ENCODE peak calls at places on chromosomes 1 and 21, in eight cellular contexts. One of them, this sample, is unnamed.

GRCh38 chr1:113647121-113647520 is 112.2 kb downstream of the PHTF1 start:
- DNase-seq in natural killer cell: no peak
- DNase-seq in CD14-positive monocyte: no peak
- DNase-seq in uterus: no peak
- DNase-seq in HCT116: no peak
- DNase-seq in cardiac fibroblast: peak; percentile 13
- DNase-seq in lower leg skin: no peak
- DNase-seq in cardiac muscle cell: no peak
- DNase-seq in this sample: no peak

GRCh38 chr1:61064673-61065072 is 17.7 kb upstream of the NFIA start:
- DNase-seq in natural killer cell: no peak
- DNase-seq in cardiac muscle cell: no peak
- DNase-seq in cardiac fibroblast: no peak
- DNase-seq in HCT116: no peak
- DNase-seq in CD14-positive monocyte: no peak
- DNase-seq in lower leg skin: no peak
- DNase-seq in uterus: no peak
- DNase-seq in this sample: no peak

GRCh38 chr1:106534612-106535011 is 521.9 kb upstream of the PRMT6 start:
- DNase-seq in uterus: no peak
- DNase-seq in lower leg skin: no peak
- DNase-seq in cardiac muscle cell: no peak
- DNase-seq in cardiac fibroblast: no peak
- DNase-seq in HCT116: no peak
- DNase-seq in natural killer cell: no peak
- DNase-seq in CD14-positive monocyte: no peak
- DNase-seq in this sample: no peak

GRCh38 chr1:92822907-92823306 is 8.9 kb upstream of the RPL5 start:
- DNase-seq in cardiac muscle cell: peak; percentile 73
- DNase-seq in HCT116: no peak
- DNase-seq in uterus: no peak
- DNase-seq in natural killer cell: no peak
- DNase-seq in CD14-positive monocyte: no peak
- DNase-seq in cardiac fibroblast: peak; percentile 73
- DNase-seq in lower leg skin: no peak
- DNase-seq in this sample: no peak

GRCh38 chr1:26991310-26992116 is 2.0 kb upstream of the TRNP1 start:
- DNase-seq in CD14-positive monocyte: peak; percentile 90
- DNase-seq in natural killer cell: no peak
- DNase-seq in cardiac fibroblast: no peak
- DNase-seq in uterus: no peak
- DNase-seq in cardiac muscle cell: no peak
- DNase-seq in HCT116: no peak
- DNase-seq in lower leg skin: no peak
- DNase-seq in this sample: no peak

GRCh38 chr21:15355066-15355465 is 290.3 kb upstream of the NRIP1 start:
- DNase-seq in HCT116: no peak
- DNase-seq in uterus: no peak
- DNase-seq in CD14-positive monocyte: no peak
- DNase-seq in cardiac muscle cell: peak; percentile 33
- DNase-seq in cardiac fibroblast: no peak
- DNase-seq in natural killer cell: no peak
- DNase-seq in lower leg skin: no peak
- DNase-seq in this sample: no peak

GRCh38 chr1:154941332-154941995 is 4.9 kb upstream of the PMVK start:
- DNase-seq in natural killer cell: no peak
- DNase-seq in cardiac fibroblast: no peak
- DNase-seq in uterus: no peak
- DNase-seq in CD14-positive monocyte: no peak
- DNase-seq in HCT116: no peak
- DNase-seq in cardiac muscle cell: no peak
- DNase-seq in lower leg skin: no peak
- DNase-seq in this sample: no peak

GRCh38 chr1:4027492-4028138 is 127.5 kb upstream of the C1orf174 start:
- DNase-seq in cardiac muscle cell: no peak
- DNase-seq in HCT116: no peak
- DNase-seq in CD14-positive monocyte: no peak
- DNase-seq in cardiac fibroblast: no peak
- DNase-seq in uterus: no peak
- DNase-seq in lower leg skin: no peak
- DNase-seq in natural killer cell: no peak
- DNase-seq in this sample: no peak

GRCh38 chr1:8970870-8971337 is 25.2 kb downstream of the CA6 start:
- DNase-seq in HCT116: no peak
- DNase-seq in natural killer cell: no peak
- DNase-seq in CD14-positive monocyte: no peak
- DNase-seq in cardiac fibroblast: no peak
- DNase-seq in cardiac muscle cell: no peak
- DNase-seq in lower leg skin: no peak
- DNase-seq in uterus: no peak
- DNase-seq in this sample: peak; percentile 57

GRCh38 chr1:112172294-112172882 is 182.9 kb upstream of the KCND3 start:
- DNase-seq in HCT116: no peak
- DNase-seq in cardiac muscle cell: peak; percentile 82
- DNase-seq in CD14-positive monocyte: no peak
- DNase-seq in natural killer cell: no peak
- DNase-seq in uterus: peak; percentile 28
- DNase-seq in lower leg skin: no peak
- DNase-seq in cardiac fibroblast: peak; percentile 70
- DNase-seq in this sample: peak; percentile 12

GRCh38 chr1:109392788-109393580 is 4.7 kb downstream of the SORT1 start:
- DNase-seq in CD14-positive monocyte: no peak
- DNase-seq in cardiac fibroblast: peak; percentile 64
- DNase-seq in lower leg skin: no peak
- DNase-seq in natural killer cell: no peak
- DNase-seq in HCT116: no peak
- DNase-seq in uterus: peak; percentile 40
- DNase-seq in cardiac muscle cell: peak; percentile 65
- DNase-seq in this sample: peak; percentile 33

GRCh38 chr21:18248171-18248570 is 3.5 kb downstream of the CHODL start:
- DNase-seq in cardiac muscle cell: no peak
- DNase-seq in CD14-positive monocyte: no peak
- DNase-seq in natural killer cell: no peak
- DNase-seq in HCT116: no peak
- DNase-seq in cardiac fibroblast: no peak
- DNase-seq in uterus: no peak
- DNase-seq in lower leg skin: no peak
- DNase-seq in this sample: no peak

GRCh38 chr21:18252686-18253085 is 8.1 kb downstream of the CHODL start:
- DNase-seq in natural killer cell: no peak
- DNase-seq in uterus: no peak
- DNase-seq in cardiac fibroblast: no peak
- DNase-seq in cardiac muscle cell: no peak
- DNase-seq in lower leg skin: no peak
- DNase-seq in CD14-positive monocyte: no peak
- DNase-seq in HCT116: no peak
- DNase-seq in this sample: no peak

GRCh38 chr21:18251065-18251464 is 6.4 kb downstream of the CHODL start:
- DNase-seq in cardiac fibroblast: no peak
- DNase-seq in uterus: no peak
- DNase-seq in HCT116: no peak
- DNase-seq in cardiac muscle cell: no peak
- DNase-seq in lower leg skin: no peak
- DNase-seq in CD14-positive monocyte: no peak
- DNase-seq in natural killer cell: no peak
- DNase-seq in this sample: no peak

GRCh38 chr21:18253252-18253651 is 8.6 kb downstream of the CHODL start:
- DNase-seq in HCT116: no peak
- DNase-seq in uterus: no peak
- DNase-seq in cardiac fibroblast: no peak
- DNase-seq in CD14-positive monocyte: no peak
- DNase-seq in lower leg skin: no peak
- DNase-seq in natural killer cell: no peak
- DNase-seq in cardiac muscle cell: no peak
- DNase-seq in this sample: no peak

DNA sequence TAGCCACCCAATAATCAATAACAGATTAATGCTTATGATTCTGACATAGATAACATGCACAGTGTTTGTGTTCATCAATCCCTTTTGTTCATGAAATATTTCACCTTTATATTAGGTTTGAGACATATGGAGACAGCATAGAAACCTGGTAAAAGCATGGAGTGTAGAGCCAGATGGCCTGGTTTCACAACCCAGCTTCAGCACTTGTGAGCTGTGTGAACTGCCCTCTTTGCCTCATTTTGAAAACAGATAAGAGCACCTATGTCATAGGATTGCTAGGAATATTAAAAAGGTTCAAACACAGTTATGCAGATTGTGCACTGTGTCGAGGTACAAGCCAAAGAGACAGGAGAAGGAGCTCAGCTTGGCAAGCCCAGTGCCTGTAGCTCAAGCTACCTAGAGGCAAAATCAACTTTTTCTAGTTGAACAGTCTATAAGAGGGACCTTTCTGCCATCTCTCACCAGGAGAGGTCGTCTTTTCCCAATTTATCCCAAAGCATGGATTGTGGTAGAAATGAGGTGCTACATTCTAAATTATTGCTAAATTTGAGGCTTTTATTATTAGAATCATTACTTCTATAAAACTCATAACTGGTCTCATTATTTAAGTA is 5.0 kb downstream of the CHODL start:
- DNase-seq in CD14-positive monocyte: no peak
- DNase-seq in uterus: no peak
- DNase-seq in cardiac fibroblast: no peak
- DNase-seq in natural killer cell: no peak
- DNase-seq in HCT116: no peak
- DNase-seq in lower leg skin: no peak
- DNase-seq in cardiac muscle cell: no peak
- DNase-seq in this sample: no peak
- TF ChIP-seq CTCF in CD14-positive monocyte: no peak
- TF ChIP-seq CTCF in uterus: no peak
- TF ChIP-seq CTCF in cardiac fibroblast: no peak
- TF ChIP-seq CTCF in natural killer cell: no peak
- TF ChIP-seq CTCF in HCT116: no peak
- TF ChIP-seq CTCF in lower leg skin: no peak
- TF ChIP-seq CTCF in cardiac muscle cell: no peak
- TF ChIP-seq CTCF in this sample: no peak

DNA sequence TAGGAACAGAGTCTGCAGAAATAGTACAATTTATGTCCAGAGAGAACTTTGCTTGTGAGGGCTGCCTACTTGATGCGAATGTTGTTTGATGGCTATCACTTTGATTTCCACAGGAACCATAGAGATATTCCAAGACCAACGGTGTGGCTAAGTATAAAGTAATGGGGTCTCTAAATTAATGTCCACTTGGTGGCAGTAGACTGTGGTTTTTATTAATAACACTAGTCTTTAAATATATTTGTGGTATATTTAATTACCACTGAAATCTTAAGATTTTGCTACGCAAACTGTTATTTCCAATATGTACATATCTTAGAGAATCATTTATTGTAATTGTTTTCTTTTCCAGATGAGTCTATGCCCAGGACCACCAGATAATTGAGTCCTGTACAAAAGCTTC is 647.9 kb downstream of the PLA2G4A start:
- DNase-seq in HCT116: no peak
- DNase-seq in CD14-positive monocyte: no peak
- DNase-seq in cardiac muscle cell: peak; percentile 40
- DNase-seq in cardiac fibroblast: peak; percentile 13
- DNase-seq in natural killer cell: no peak
- DNase-seq in uterus: no peak
- DNase-seq in lower leg skin: no peak
- DNase-seq in this sample: no peak
- TF ChIP-seq CTCF in HCT116: peak; percentile 30
- TF ChIP-seq CTCF in CD14-positive monocyte: no peak
- TF ChIP-seq CTCF in cardiac muscle cell: peak; percentile 42
- TF ChIP-seq CTCF in cardiac fibroblast: peak; percentile 7
- TF ChIP-seq CTCF in natural killer cell: no peak
- TF ChIP-seq CTCF in uterus: no peak
- TF ChIP-seq CTCF in lower leg skin: no peak
- TF ChIP-seq CTCF in this sample: no peak

GRCh38 chr21:32096411-32096810 is 182.4 kb downstream of the MIS18A start:
- DNase-seq in CD14-positive monocyte: no peak
- DNase-seq in natural killer cell: no peak
- DNase-seq in lower leg skin: no peak
- DNase-seq in uterus: no peak
- DNase-seq in cardiac muscle cell: peak; percentile 12
- DNase-seq in HCT116: peak; percentile 28
- DNase-seq in cardiac fibroblast: no peak
- DNase-seq in this sample: no peak
- TF ChIP-seq CTCF in CD14-positive monocyte: no peak
- TF ChIP-seq CTCF in natural killer cell: no peak
- TF ChIP-seq CTCF in lower leg skin: no peak
- TF ChIP-seq CTCF in uterus: no peak
- TF ChIP-seq CTCF in cardiac muscle cell: peak; percentile 47
- TF ChIP-seq CTCF in HCT116: peak; percentile 21
- TF ChIP-seq CTCF in cardiac fibroblast: no peak
- TF ChIP-seq CTCF in this sample: peak; percentile 32

GRCh38 chr1:152497273-152497672 is 13.3 kb upstream of the LCE5A start:
- DNase-seq in cardiac muscle cell: peak; percentile 19
- DNase-seq in lower leg skin: no peak
- DNase-seq in cardiac fibroblast: peak; percentile 8
- DNase-seq in natural killer cell: no peak
- DNase-seq in uterus: no peak
- DNase-seq in CD14-positive monocyte: no peak
- DNase-seq in HCT116: no peak
- DNase-seq in this sample: peak; percentile 17
- TF ChIP-seq CTCF in cardiac muscle cell: peak; percentile 34
- TF ChIP-seq CTCF in lower leg skin: no peak
- TF ChIP-seq CTCF in cardiac fibroblast: peak; percentile 19
- TF ChIP-seq CTCF in natural killer cell: no peak
- TF ChIP-seq CTCF in uterus: no peak
- TF ChIP-seq CTCF in CD14-positive monocyte: peak; percentile 49
- TF ChIP-seq CTCF in HCT116: peak; percentile 44
- TF ChIP-seq CTCF in this sample: peak; percentile 25

GRCh38 chr1:199671684-199672083 is 355.8 kb upstream of the NR5A2 start:
- DNase-seq in lower leg skin: no peak
- DNase-seq in HCT116: no peak
- DNase-seq in cardiac muscle cell: no peak
- DNase-seq in uterus: no peak
- DNase-seq in CD14-positive monocyte: no peak
- DNase-seq in natural killer cell: no peak
- DNase-seq in cardiac fibroblast: no peak
- DNase-seq in this sample: no peak

GRCh38 chr1:199675937-199676336 is 351.6 kb upstream of the NR5A2 start:
- DNase-seq in cardiac fibroblast: no peak
- DNase-seq in CD14-positive monocyte: no peak
- DNase-seq in HCT116: no peak
- DNase-seq in uterus: no peak
- DNase-seq in cardiac muscle cell: no peak
- DNase-seq in natural killer cell: no peak
- DNase-seq in lower leg skin: no peak
- DNase-seq in this sample: no peak
- TF ChIP-seq CTCF in cardiac fibroblast: no peak
- TF ChIP-seq CTCF in CD14-positive monocyte: no peak
- TF ChIP-seq CTCF in HCT116: no peak
- TF ChIP-seq CTCF in uterus: no peak
- TF ChIP-seq CTCF in cardiac muscle cell: no peak
- TF ChIP-seq CTCF in natural killer cell: no peak
- TF ChIP-seq CTCF in lower leg skin: no peak
- TF ChIP-seq CTCF in this sample: no peak

GRCh38 chr1:162230096-162230495 is 146.6 kb downstream of the SPATA46 start:
- DNase-seq in natural killer cell: no peak
- DNase-seq in cardiac fibroblast: peak; percentile 12
- DNase-seq in HCT116: peak; percentile 24
- DNase-seq in uterus: no peak
- DNase-seq in CD14-positive monocyte: no peak
- DNase-seq in lower leg skin: no peak
- DNase-seq in cardiac muscle cell: peak; percentile 58
- DNase-seq in this sample: no peak
- TF ChIP-seq CTCF in natural killer cell: no peak
- TF ChIP-seq CTCF in cardiac fibroblast: no peak
- TF ChIP-seq CTCF in HCT116: peak; percentile 61
- TF ChIP-seq CTCF in uterus: no peak
- TF ChIP-seq CTCF in CD14-positive monocyte: no peak
- TF ChIP-seq CTCF in lower leg skin: no peak
- TF ChIP-seq CTCF in cardiac muscle cell: no peak
- TF ChIP-seq CTCF in this sample: no peak

GRCh38 chr1:43554444-43554992 is 23.8 kb downstream of the PTPRF start:
- DNase-seq in HCT116: peak; percentile 21
- DNase-seq in lower leg skin: no peak
- DNase-seq in natural killer cell: no peak
- DNase-seq in CD14-positive monocyte: no peak
- DNase-seq in cardiac fibroblast: peak; percentile 62
- DNase-seq in cardiac muscle cell: peak; percentile 59
- DNase-seq in uterus: no peak
- DNase-seq in this sample: peak; percentile 29
- TF ChIP-seq CTCF in HCT116: no peak
- TF ChIP-seq CTCF in lower leg skin: no peak
- TF ChIP-seq CTCF in natural killer cell: no peak
- TF ChIP-seq CTCF in CD14-positive monocyte: peak; percentile 17
- TF ChIP-seq CTCF in cardiac fibroblast: peak; percentile 77
- TF ChIP-seq CTCF in cardiac muscle cell: peak; percentile 69
- TF ChIP-seq CTCF in uterus: peak; percentile 9
- TF ChIP-seq CTCF in this sample: peak; percentile 47